ENCODE peak calls at places on chromosomes 11 and 22, in four cellular contexts. One of them, this sample, is unnamed.

GRCh38 chr11:76185931-76186401 is 20.3 kb downstream of the WNT11 start:
- DNase-seq in K562: no peak
- DNase-seq in ovary: peak
- DNase-seq in prostate gland: no peak
- DNase-seq in this sample: no peak

GRCh38 chr11:19577391-19577831 is 135.2 kb upstream of the NAV2 start:
- DNase-seq in ovary: no peak
- DNase-seq in K562: no peak
- DNase-seq in prostate gland: no peak
- DNase-seq in this sample: no peak

GRCh38 chr22:25726241-25726640 is 15.7 kb upstream of the MYO18B start:
- DNase-seq in prostate gland: no peak
- DNase-seq in K562: peak
- DNase-seq in ovary: no peak
- DNase-seq in this sample: no peak

GRCh38 chr11:34278708-34279297 is 79.0 kb downstream of the ABTB2 start:
- DNase-seq in K562: no peak
- DNase-seq in prostate gland: no peak
- DNase-seq in ovary: no peak
- DNase-seq in this sample: no peak

GRCh38 chr11:120667281-120667680 is 155.7 kb downstream of the GRIK4 start:
- DNase-seq in K562: no peak
- DNase-seq in prostate gland: no peak
- DNase-seq in ovary: peak
- DNase-seq in this sample: no peak

GRCh38 chr11:76629853-76630599 is 40.5 kb downstream of the LRRC32 start:
- DNase-seq in K562: no peak
- DNase-seq in prostate gland: peak
- DNase-seq in ovary: peak
- DNase-seq in this sample: no peak

GRCh38 chr11:100630898-100631297 is 56.2 kb upstream of the ARHGAP42 start:
- DNase-seq in prostate gland: no peak
- DNase-seq in ovary: no peak
- DNase-seq in K562: no peak
- DNase-seq in this sample: no peak

GRCh38 chr22:38482662-38483308 is 14.9 kb downstream of the KDELR3 start:
- DNase-seq in ovary: no peak
- DNase-seq in K562: no peak
- DNase-seq in prostate gland: no peak
- DNase-seq in this sample: no peak

GRCh38 chr11:76329084-76329648 is 51.8 kb downstream of the THAP12 start:
- DNase-seq in K562: no peak
- DNase-seq in prostate gland: no peak
- DNase-seq in ovary: no peak
- DNase-seq in this sample: no peak

GRCh38 chr22:50720301-50720845 is 17.6 kb upstream of the ACR start:
- DNase-seq in prostate gland: no peak
- DNase-seq in ovary: no peak
- DNase-seq in K562: no peak
- DNase-seq in this sample: no peak

GRCh38 chr11:34201130-34201529 is 95.7 kb downstream of the NAT10 start:
- DNase-seq in K562: no peak
- DNase-seq in prostate gland: no peak
- DNase-seq in ovary: no peak
- DNase-seq in this sample: no peak

GRCh38 chr22:19843107-19843856 is 11.4 kb downstream of the GNB1L start:
- DNase-seq in prostate gland: no peak
- DNase-seq in K562: no peak
- DNase-seq in ovary: no peak
- DNase-seq in this sample: no peak

GRCh38 chr11:57410287-57410686 is 16.6 kb downstream of the SLC43A3 start:
- DNase-seq in ovary: no peak
- DNase-seq in K562: no peak
- DNase-seq in prostate gland: no peak
- DNase-seq in this sample: no peak

GRCh38 chr22:19869497-19870152 is 15.0 kb upstream of the GNB1L start:
- DNase-seq in K562: no peak
- DNase-seq in prostate gland: no peak
- DNase-seq in ovary: peak
- DNase-seq in this sample: no peak

GRCh38 chr22:45227645-45228400 is 12.9 kb downstream of the KIAA0930 start:
- DNase-seq in ovary: no peak
- DNase-seq in K562: no peak
- DNase-seq in prostate gland: no peak
- DNase-seq in this sample: no peak

GRCh38 chr11:76102772-76103171 is 103.5 kb downstream of the WNT11 start:
- DNase-seq in ovary: no peak
- DNase-seq in prostate gland: no peak
- DNase-seq in K562: no peak
- DNase-seq in this sample: no peak

GRCh38 chr11:129694538-129694937 is 121.1 kb upstream of the TMEM45B start:
- DNase-seq in K562: peak
- DNase-seq in prostate gland: no peak
- DNase-seq in ovary: no peak
- DNase-seq in this sample: peak

GRCh38 chr11:63907808-63908530 is 9.0 kb downstream of the RCOR2 start:
- DNase-seq in ovary: no peak
- DNase-seq in K562: no peak
- DNase-seq in prostate gland: no peak
- DNase-seq in this sample: no peak

GRCh38 chr11:86150826-86151187 is 81.9 kb upstream of the PICALM start:
- DNase-seq in prostate gland: no peak
- DNase-seq in ovary: no peak
- DNase-seq in K562: no peak
- DNase-seq in this sample: no peak

GRCh38 chr22:46070722-46071450 is 79.4 kb upstream of the PPARA start:
- DNase-seq in ovary: no peak
- DNase-seq in K562: no peak
- DNase-seq in prostate gland: no peak
- DNase-seq in this sample: no peak

GRCh38 chr11:118353084-118353710 is 6.2 kb upstream of the UBE4A start:
- DNase-seq in ovary: no peak
- DNase-seq in K562: no peak
- DNase-seq in prostate gland: no peak
- DNase-seq in this sample: no peak

GRCh38 chr11:6667733-6668374 is 12.2 kb upstream of the DCHS1 start:
- DNase-seq in prostate gland: no peak
- DNase-seq in K562: peak
- DNase-seq in ovary: no peak
- DNase-seq in this sample: no peak

GRCh38 chr11:64472593-64473455 is 113.9 kb downstream of the RPS6KA4 start:
- DNase-seq in prostate gland: no peak
- DNase-seq in K562: peak
- DNase-seq in ovary: no peak
- DNase-seq in this sample: no peak

GRCh38 chr11:36501236-36501635 is 8.8 kb downstream of the TRAF6 start:
- DNase-seq in prostate gland: no peak
- DNase-seq in K562: no peak
- DNase-seq in ovary: no peak
- DNase-seq in this sample: no peak

GRCh38 chr11:64224151-64224890 is 1.7 kb downstream of the TRPT1 start:
- DNase-seq in prostate gland: no peak
- DNase-seq in K562: no peak
- DNase-seq in ovary: peak
- DNase-seq in this sample: peak

GRCh38 chr11:70176940-70177689 is 26.0 kb upstream of the FADD start:
- DNase-seq in prostate gland: no peak
- DNase-seq in K562: peak
- DNase-seq in ovary: no peak
- DNase-seq in this sample: peak

GRCh38 chr22:27137809-27138400 is 480.5 kb downstream of the MIAT start:
- DNase-seq in K562: no peak
- DNase-seq in prostate gland: no peak
- DNase-seq in ovary: no peak
- DNase-seq in this sample: no peak

GRCh38 chr11:79461144-79461543 is 20.3 kb upstream of the TENM4 start:
- DNase-seq in prostate gland: no peak
- DNase-seq in K562: no peak
- DNase-seq in ovary: peak
- DNase-seq in this sample: peak

GRCh38 chr11:64859542-64860414 is 15.3 kb upstream of the CDC42BPG start:
- DNase-seq in ovary: no peak
- DNase-seq in K562: no peak
- DNase-seq in prostate gland: no peak
- DNase-seq in this sample: no peak

GRCh38 chr22:40021401-40022000 is 26.7 kb downstream of the FAM83F start:
- DNase-seq in K562: no peak
- DNase-seq in prostate gland: no peak
- DNase-seq in ovary: no peak
- DNase-seq in this sample: no peak

GRCh38 chr11:60936467-60937143 is 12.3 kb downstream of the TMEM132A start:
- DNase-seq in ovary: peak
- DNase-seq in K562: no peak
- DNase-seq in prostate gland: no peak
- DNase-seq in this sample: no peak
- TF ChIP-seq POLR2A in ovary: no peak
- TF ChIP-seq POLR2A in K562: no peak
- TF ChIP-seq POLR2A in prostate gland: no peak
- TF ChIP-seq POLR2A in this sample: no peak

DNA sequence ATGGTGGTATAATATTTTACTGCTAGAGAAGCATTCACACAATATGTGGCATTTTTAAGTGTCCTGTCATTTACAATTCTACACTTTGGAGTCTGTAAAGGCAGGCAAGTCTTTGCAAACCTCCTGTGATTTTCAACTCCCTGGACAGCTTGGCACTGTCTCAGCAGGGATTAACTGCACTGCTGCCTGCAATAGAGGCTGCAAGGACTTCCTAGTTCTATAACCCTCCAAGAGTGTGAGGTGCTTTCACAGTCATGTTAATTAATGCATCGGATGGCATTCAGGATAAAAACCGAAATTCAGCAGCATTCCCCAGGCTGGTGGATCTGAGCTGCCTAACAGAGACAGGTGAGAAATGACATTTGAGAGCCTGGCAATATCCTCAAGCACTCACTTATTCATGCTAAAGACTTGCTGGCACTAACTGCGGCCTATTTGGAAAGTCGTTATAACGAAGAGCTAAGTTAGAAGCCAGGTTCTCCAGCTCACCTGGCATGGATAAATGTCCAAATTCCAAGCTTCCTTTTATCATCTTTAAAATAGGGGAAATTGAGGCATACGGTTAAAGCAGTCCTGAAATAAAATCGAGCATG is 85.0 kb downstream of the LARGE1 start:
- DNase-seq in prostate gland: peak
- DNase-seq in K562: no peak
- DNase-seq in ovary: no peak
- DNase-seq in this sample: no peak
- TF ChIP-seq POLR2A in prostate gland: no peak
- TF ChIP-seq POLR2A in K562: no peak
- TF ChIP-seq POLR2A in ovary: no peak
- TF ChIP-seq POLR2A in this sample: no peak

DNA sequence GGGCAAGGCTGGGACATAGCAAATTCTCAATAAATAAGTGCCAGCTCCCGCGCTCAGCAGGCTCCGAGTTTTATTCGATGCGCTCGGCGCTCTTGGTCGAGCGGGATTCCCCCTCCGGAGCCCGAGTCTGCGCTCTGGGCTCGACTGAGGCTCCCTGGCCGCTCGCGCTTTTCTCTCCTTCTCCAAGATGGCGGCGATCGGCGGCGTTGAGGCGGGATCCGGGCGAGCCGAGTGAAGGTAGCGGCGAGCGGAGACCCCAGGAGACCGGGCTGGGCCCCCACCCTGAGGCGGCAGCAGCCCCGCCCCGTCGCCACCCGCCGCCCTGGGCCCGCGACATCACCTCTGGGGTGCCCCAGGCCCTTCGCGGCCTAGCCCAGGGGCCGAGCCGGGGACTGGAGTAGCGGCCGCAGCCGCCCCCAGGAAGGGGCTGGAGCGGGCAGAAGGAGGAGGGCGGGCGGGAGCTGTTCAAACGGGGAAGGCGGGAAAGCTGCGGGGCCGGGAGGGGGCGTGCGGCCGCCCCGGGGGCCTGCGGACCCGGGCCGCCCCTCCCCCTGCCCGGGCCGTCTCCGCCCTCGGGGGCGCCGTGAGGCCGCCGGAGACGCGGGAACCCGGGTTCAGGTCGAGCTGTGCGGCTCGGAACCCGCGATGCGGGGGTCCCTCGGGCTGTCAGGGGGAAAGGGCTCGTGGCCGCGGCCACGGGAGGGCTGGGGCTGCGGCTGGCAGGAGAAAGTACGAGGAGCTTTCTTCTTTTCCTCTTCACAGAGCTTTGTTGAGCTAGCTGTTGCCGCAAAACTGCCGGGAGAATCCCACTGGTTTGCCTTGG is at the start of gene HMGXB4:
- DNase-seq in prostate gland: peak
- DNase-seq in K562: peak
- DNase-seq in ovary: peak
- DNase-seq in this sample: peak
- TF ChIP-seq POLR2A in prostate gland: no peak
- TF ChIP-seq POLR2A in K562: peak
- TF ChIP-seq POLR2A in ovary: no peak
- TF ChIP-seq POLR2A in this sample: peak

GRCh38 chr11:27367881-27368280 is 4.9 kb upstream of the CCDC34 start:
- DNase-seq in prostate gland: no peak
- DNase-seq in ovary: no peak
- DNase-seq in K562: no peak
- DNase-seq in this sample: no peak

GRCh38 chr11:27363576-27364115 is 631 bp upstream of the CCDC34 start:
- DNase-seq in K562: no peak
- DNase-seq in prostate gland: no peak
- DNase-seq in ovary: no peak
- DNase-seq in this sample: no peak

GRCh38 chr11:27358306-27358705 is 4.7 kb downstream of the CCDC34 start:
- DNase-seq in prostate gland: no peak
- DNase-seq in ovary: no peak
- DNase-seq in K562: no peak
- DNase-seq in this sample: no peak

GRCh38 chr11:27362032-27362431 is 983 bp downstream of the CCDC34 start:
- DNase-seq in ovary: no peak
- DNase-seq in prostate gland: no peak
- DNase-seq in K562: no peak
- DNase-seq in this sample: no peak

DNA sequence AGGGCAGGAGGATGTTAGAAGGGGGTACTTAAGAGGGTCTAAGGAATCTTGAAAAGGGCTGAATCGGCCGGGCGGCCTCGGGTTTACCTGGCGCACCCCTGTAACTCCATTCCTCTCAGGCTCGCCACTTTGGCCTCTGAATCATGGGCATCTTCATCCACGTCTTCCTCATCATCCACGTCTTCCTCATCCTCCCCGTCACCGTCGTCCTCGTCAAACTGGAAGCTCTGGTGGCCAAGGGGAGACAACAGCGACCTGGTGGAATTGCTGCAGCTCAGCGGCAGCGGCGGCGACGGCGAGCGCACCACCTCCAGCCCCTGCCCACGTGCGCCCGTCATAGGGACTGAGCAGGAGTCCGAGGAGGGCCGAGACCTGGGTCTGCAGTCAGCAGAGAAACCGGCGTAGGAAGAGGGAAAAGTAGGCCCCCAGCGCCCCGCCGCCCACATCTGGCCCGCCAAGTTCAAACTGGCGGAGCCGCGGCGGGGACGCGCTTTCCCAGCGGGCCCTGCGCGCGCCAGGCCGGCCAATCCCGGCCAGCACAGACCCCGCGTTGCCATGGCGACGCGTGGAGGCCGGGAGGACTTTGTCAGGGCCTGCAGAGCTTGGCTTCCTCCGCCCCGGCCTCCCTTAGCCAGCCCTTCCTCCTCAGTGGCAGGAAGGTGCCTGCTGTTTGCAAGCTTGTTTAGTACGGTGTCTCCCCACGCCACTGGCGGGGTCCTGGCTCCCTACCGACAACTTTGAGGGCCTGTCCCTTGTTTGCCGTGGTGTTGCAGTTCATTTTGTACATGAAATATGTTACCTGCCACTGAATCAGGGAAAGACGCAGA is at the start of gene CCDC34:
- DNase-seq in prostate gland: peak
- DNase-seq in ovary: peak
- DNase-seq in K562: peak
- DNase-seq in this sample: peak
- TF ChIP-seq POLR2A in prostate gland: no peak
- TF ChIP-seq POLR2A in ovary: peak
- TF ChIP-seq POLR2A in K562: peak
- TF ChIP-seq POLR2A in this sample: peak

This sample was measured in H54.